ENCODE peak calls at places on chromosomes 13 and 19, in eight cellular contexts. D is breast epithelium, Y is upper lobe of left lung, G is SK-N-SH, W is endothelial cell of umbilical vein, B is prostate gland, U is stomach, X is spleen. Z is an unnamed sample.

GRCh38 chr19:46618670-46619231 is 6.1 kb downstream of the PTGIR start:
- DNase-seq in U (peak; percentile 63), Y (peak; percentile 59), X (no peak), B (no peak), W (no peak), D (peak; percentile 62), G (peak; percentile 2), Z (no peak)

GRCh38 chr13:48641404-48641803 is 12.3 kb upstream of the CYSLTR2 start:
- DNase-seq in G (no peak), X (no peak), U (no peak), W (no peak), Y (no peak), D (no peak), B (no peak), Z (no peak)

GRCh38 chr19:45151821-45152503 is 8.8 kb downstream of the NKPD1 start:
- DNase-seq in W (no peak), B (no peak), X (no peak), Y (no peak), G (no peak), D (no peak), U (no peak), Z (no peak)

GRCh38 chr19:11047856-11048255 is 41.4 kb upstream of the LDLR start:
- DNase-seq in U (no peak), Y (no peak), X (no peak), W (no peak), D (no peak), B (no peak), G (no peak), Z (no peak)

GRCh38 chr19:48741222-48741999 is 1.0 kb upstream of the RASIP1 start:
- DNase-seq in U (peak; percentile 66), G (peak; percentile 81), Y (peak; percentile 54), X (peak; percentile 80), W (peak; percentile 29), D (no peak), B (no peak), Z (no peak)

GRCh38 chr13:75079226-75079625 is 402.7 kb downstream of the TBC1D4 start:
- DNase-seq in G (no peak), W (peak; percentile 61), X (no peak), U (no peak), D (no peak), Y (no peak), B (no peak), Z (no peak)

GRCh38 chr19:23343434-23344010 is 51.7 kb downstream of the ZNF91 start:
- DNase-seq in W (no peak), D (no peak), Y (no peak), X (no peak), B (no peak), U (no peak), G (no peak), Z (no peak)

GRCh38 chr13:67408823-67409222 is 178.7 kb upstream of the PCDH9 start:
- DNase-seq in X (no peak), B (no peak), G (no peak), W (no peak), U (no peak), D (no peak), Y (peak; percentile 77), Z (no peak)

GRCh38 chr13:72839831-72840426 is 58.0 kb downstream of the PIBF1 start:
- DNase-seq in G (peak; percentile 56), D (no peak), W (peak; percentile 45), X (peak; percentile 44), Y (peak; percentile 58), U (peak; percentile 72), B (peak; percentile 46), Z (no peak)

GRCh38 chr13:21336609-21337008 is 122.5 kb downstream of the ZDHHC20 start:
- DNase-seq in X (no peak), D (no peak), U (no peak), B (no peak), W (no peak), G (no peak), Y (no peak), Z (no peak)

GRCh38 chr13:43023244-43023931 is at the start of gene DNAJC15:
- DNase-seq in U (peak; percentile 78), D (peak; percentile 60), B (peak; percentile 58), Y (peak; percentile 85), G (peak; percentile 80), X (peak; percentile 94), W (peak; percentile 91), Z (peak; percentile 94)

GRCh38 chr13:59677966-59678814 is 485.5 kb downstream of the DIAPH3 start:
- DNase-seq in D (no peak), W (peak; percentile 79), Y (no peak), X (no peak), G (peak; percentile 55), B (no peak), U (no peak), Z (no peak)

GRCh38 chr13:75302031-75302430 is 179.9 kb downstream of the TBC1D4 start:
- DNase-seq in D (no peak), W (no peak), Y (no peak), X (no peak), B (no peak), G (no peak), U (no peak), Z (no peak)

GRCh38 chr13:111380431-111380830 is 60.0 kb downstream of the TEX29 start:
- DNase-seq in B (no peak), D (no peak), W (no peak), X (peak; percentile 64), G (no peak), U (peak; percentile 9), Y (no peak), Z (no peak)

GRCh38 chr13:34897220-34897619 is 44.9 kb upstream of the NBEA start:
- DNase-seq in D (no peak), X (no peak), U (no peak), Y (no peak), W (no peak), B (no peak), G (no peak), Z (no peak)

GRCh38 chr19:35360880-35361420 is 2.7 kb downstream of the FFAR3 start:
- DNase-seq in Y (no peak), D (no peak), U (no peak), B (no peak), G (no peak), X (no peak), W (no peak), Z (peak; percentile 21)

GRCh38 chr19:49133621-49134454 is 14.5 kb downstream of the PPFIA3 start:
- DNase-seq in U (peak; percentile 90), Y (peak; percentile 75), B (peak; percentile 71), G (peak; percentile 78), W (peak; percentile 54), X (no peak), D (no peak), Z (no peak)

GRCh38 chr19:49855277-49855675 is 4.3 kb downstream of the PTOV1 start:
- DNase-seq in Y (no peak), U (no peak), X (no peak), G (no peak), B (no peak), W (no peak), D (no peak), Z (no peak)

GRCh38 chr19:46225558-46226004 is 4.0 kb upstream of the IGFL1 start:
- DNase-seq in D (no peak), X (no peak), G (no peak), U (no peak), B (no peak), W (peak; percentile 7), Y (no peak), Z (no peak)

GRCh38 chr13:36190771-36191170 is 23.6 kb downstream of the SOHLH2 start:
- DNase-seq in D (no peak), U (no peak), W (no peak), G (no peak), Y (no peak), B (no peak), X (no peak), Z (no peak)

GRCh38 chr19:53381376-53381775 is 13.6 kb upstream of the ZNF765 start:
- DNase-seq in U (no peak), X (no peak), D (no peak), B (no peak), G (no peak), W (no peak), Y (no peak), Z (no peak)

DNA sequence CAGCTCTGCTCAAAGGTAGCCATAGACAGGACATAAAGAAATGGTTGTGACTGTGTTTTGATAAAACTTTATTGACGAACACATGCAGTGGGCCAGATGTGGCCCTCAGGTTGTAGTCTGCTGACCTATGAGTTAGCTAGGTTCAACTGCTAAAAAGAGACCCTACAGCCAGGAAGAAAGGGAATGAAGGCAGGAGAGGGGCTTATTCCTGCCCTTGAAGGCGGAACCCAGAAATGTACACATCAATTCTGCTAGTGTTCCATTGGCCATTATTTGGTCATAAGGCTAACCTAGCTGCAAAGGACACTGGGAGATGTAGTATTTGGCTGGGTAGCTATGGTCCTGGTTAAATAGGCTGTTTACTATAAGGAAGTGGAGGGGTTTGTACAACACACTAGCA is 18.0 kb downstream of the APBA3 start:
- DNase-seq in W (peak; percentile 15), Y (no peak), D (no peak), U (no peak), B (no peak), X (no peak), G (no peak), Z (no peak)
- TF ChIP-seq POLR2AphosphoS5 in W (no peak), Y (no peak), D (no peak), U (no peak), B (no peak), X (no peak), G (no peak), Z (no peak)

DNA sequence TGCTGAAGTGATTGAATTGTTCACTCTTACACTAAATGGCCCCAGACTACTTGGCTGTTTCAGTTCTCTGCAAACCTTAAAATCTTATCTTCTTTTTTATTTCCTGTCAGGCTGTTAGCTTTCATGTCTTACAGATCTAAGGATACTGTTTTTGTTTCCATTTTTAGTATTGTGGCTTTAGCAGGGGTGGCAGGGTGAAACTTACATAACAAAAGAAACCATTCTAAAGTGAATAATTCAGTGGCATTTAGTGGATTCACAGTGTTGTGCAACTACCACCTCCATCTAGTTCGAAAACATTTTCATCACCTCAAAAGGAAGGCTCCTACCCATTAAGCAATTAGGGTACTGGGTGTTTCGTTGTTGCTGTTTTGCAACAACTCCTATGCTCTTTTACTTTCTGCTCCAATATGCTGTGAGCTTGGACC is 19.8 kb downstream of the TMEM272 start:
- DNase-seq in D (no peak), G (no peak), W (peak; percentile 24), Y (no peak), U (no peak), X (no peak), B (no peak), Z (no peak)
- H3K27ac ChIP-seq in D (peak overlapping the region; percentile 14), G (no peak overlapping the region), W (no peak overlapping the region), Y (peak overlapping the region; percentile 76), U (peak overlapping the region; percentile 37), X (peak overlapping the region; percentile 92), B (no peak overlapping the region), Z (peak overlapping the region; percentile 12)

DNA sequence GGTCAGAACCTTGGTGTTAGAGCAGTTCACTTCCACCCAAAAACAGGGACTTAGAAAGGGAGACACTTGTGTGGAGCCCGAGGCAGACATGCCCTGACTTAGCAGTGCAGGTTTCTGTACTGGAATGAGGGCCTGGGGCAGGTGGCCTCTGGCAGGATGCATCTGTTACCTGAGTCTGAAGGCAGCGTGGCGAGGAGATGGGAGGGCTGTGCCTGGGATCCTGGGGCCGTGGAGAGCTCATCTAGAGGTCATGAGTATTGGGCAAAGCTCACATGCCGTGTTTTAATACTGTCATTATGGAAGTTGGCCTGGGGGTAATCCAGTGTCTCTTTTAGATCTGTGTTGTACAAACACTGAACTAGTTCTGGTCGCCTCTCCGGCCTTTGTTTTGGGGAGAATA is 21.4 kb downstream of the KDM4B start:
- DNase-seq in Y (no peak), U (no peak), G (peak; percentile 7), W (no peak), X (no peak), B (no peak), D (no peak), Z (no peak)
- TF ChIP-seq POLR2AphosphoS5 in Y (no peak), U (no peak), G (no peak), W (no peak), X (no peak), B (no peak), D (no peak), Z (no peak)

GRCh38 chr13:40438999-40439797 is 227.2 kb downstream of the FOXO1 start:
- DNase-seq in U (no peak), G (no peak), B (no peak), Y (no peak), X (no peak), W (peak; percentile 83), D (no peak), Z (no peak)
- H3K27ac ChIP-seq in U (peak overlapping the region; percentile 56), G (no peak overlapping the region), B (peak overlapping the region; percentile 51), Y (peak overlapping the region; percentile 66), X (peak overlapping the region; percentile 73), W (peak overlapping the region; percentile 86), D (peak overlapping the region; percentile 56), Z (peak overlapping the region; percentile 75)